ENCODE peak calls at places on chromosomes 6 and 20, in ten cellular contexts. H, C, F, R, Q, D, J, W, S and T are unnamed samples.

GRCh38 chr20:7459123-7459522 is 481.1 kb downstream of the HAO1 start:
- DNase-seq in J (no peak), S (no peak), W (no peak), Q (peak; percentile 37), F (no peak), D (no peak), C (no peak), R (no peak), H (no peak), T (no peak)

GRCh38 chr6:22364314-22364713 is 67.5 kb upstream of the PRL start:
- DNase-seq in W (no peak), Q (peak; percentile 46), J (no peak), F (no peak), D (no peak), R (peak; percentile 73), C (no peak), S (no peak), H (no peak), T (peak; percentile 66)

GRCh38 chr20:56400001-56400640 is 7.7 kb downstream of the CSTF1 start:
- DNase-seq in D (peak; percentile 40), R (no peak), W (peak; percentile 76), H (peak; percentile 32), S (peak; percentile 81), J (peak; percentile 87), F (peak; percentile 51), C (no peak), Q (peak; percentile 56), T (no peak)

GRCh38 chr6:37279366-37280134 is 21.6 kb upstream of the TMEM217 start:
- DNase-seq in D (no peak), S (peak; percentile 23), H (no peak), F (no peak), W (no peak), R (no peak), J (no peak), C (peak; percentile 45), Q (peak; percentile 26), T (no peak)

GRCh38 chr20:38126146-38126912 is 38.7 kb downstream of the TGM2 start:
- DNase-seq in W (no peak), F (no peak), D (no peak), S (no peak), Q (no peak), H (no peak), C (no peak), J (no peak), R (no peak), T (no peak)

GRCh38 chr6:164927288-164928040 is 381.9 kb downstream of the C6orf118 start:
- DNase-seq in D (peak; percentile 68), R (no peak), W (peak; percentile 79), Q (peak; percentile 41), H (no peak), F (no peak), J (peak; percentile 70), C (peak; percentile 57), S (peak; percentile 72), T (no peak)

GRCh38 chr6:139073118-139073517 is 44.6 kb downstream of the ABRACL start:
- DNase-seq in W (no peak), Q (no peak), C (no peak), R (no peak), J (no peak), D (no peak), S (no peak), H (no peak), F (no peak), T (no peak)

GRCh38 chr6:130672153-130672552 is 155.1 kb upstream of the SMLR1 start:
- DNase-seq in D (no peak), R (no peak), J (no peak), F (no peak), C (no peak), H (no peak), S (no peak), W (no peak), Q (no peak), T (no peak)

GRCh38 chr20:44496976-44497375 is 21.3 kb downstream of the TTPAL start:
- DNase-seq in H (no peak), D (no peak), W (peak; percentile 37), R (peak; percentile 95), J (peak; percentile 77), C (no peak), F (no peak), Q (peak; percentile 93), S (no peak), T (peak; percentile 94)

GRCh38 chr20:44495802-44496481 is 20.3 kb downstream of the TTPAL start:
- DNase-seq in F (no peak), D (no peak), C (no peak), S (no peak), H (no peak), J (peak; percentile 64), R (peak; percentile 100), Q (peak; percentile 97), W (no peak), T (peak; percentile 99)

GRCh38 chr20:44495257-44495656 is 19.6 kb downstream of the TTPAL start:
- DNase-seq in H (no peak), W (no peak), R (peak; percentile 72), F (no peak), C (no peak), Q (peak; percentile 75), J (peak; percentile 65), S (no peak), D (no peak), T (peak; percentile 89)

GRCh38 chr20:44500221-44500620 is 21.6 kb downstream of the SERINC3 start:
- DNase-seq in S (no peak), J (no peak), D (no peak), Q (no peak), R (no peak), H (no peak), C (no peak), F (no peak), W (no peak), T (no peak)

DNA sequence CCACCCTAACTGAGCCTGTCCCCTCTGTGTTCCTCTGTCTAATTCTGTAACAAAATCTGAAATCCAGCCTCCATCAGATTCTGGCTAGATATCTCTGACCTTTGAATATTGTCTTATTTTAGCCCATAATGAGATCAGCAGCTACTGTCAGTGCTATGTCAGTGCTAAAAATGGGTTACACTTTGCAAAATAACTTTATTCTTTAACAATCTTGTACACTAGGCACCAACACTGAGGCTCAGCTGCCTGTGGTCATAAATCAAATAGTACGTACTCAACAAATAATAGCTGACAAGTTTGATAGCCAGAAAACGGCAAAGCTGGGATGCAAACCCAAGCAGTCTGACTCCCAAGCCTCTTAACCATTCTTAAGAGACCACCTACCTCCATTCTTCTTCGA is 22.1 kb downstream of the TTPAL start:
- DNase-seq in D (no peak), C (no peak), Q (no peak), S (no peak), H (no peak), W (no peak), J (no peak), F (no peak), R (no peak), T (no peak)
- H3K27ac ChIP-seq in D (no peak overlapping the region), C (peak overlapping the region; percentile 79), Q (peak overlapping the region; percentile 88), S (no peak overlapping the region), H (no peak overlapping the region), W (no peak overlapping the region), J (no peak overlapping the region), F (no peak overlapping the region), R (peak overlapping the region; percentile 100), T (peak overlapping the region; percentile 99)

GRCh38 chr20:6040540-6040939 is 13.3 kb downstream of the LRRN4 start:
- DNase-seq in W (no peak), J (no peak), D (no peak), F (no peak), R (no peak), C (no peak), S (no peak), Q (no peak), H (no peak), T (no peak)

GRCh38 chr20:6038256-6038655 is 15.6 kb downstream of the LRRN4 start:
- DNase-seq in Q (no peak), F (no peak), H (no peak), W (peak; percentile 18), J (no peak), D (no peak), C (no peak), R (no peak), S (no peak), T (no peak)

GRCh38 chr20:6041808-6042265 is 12.0 kb downstream of the LRRN4 start:
- DNase-seq in D (no peak), C (no peak), J (no peak), S (no peak), R (no peak), Q (no peak), W (no peak), F (no peak), H (no peak), T (no peak)

GRCh38 chr20:6040958-6041807 is 12.7 kb downstream of the LRRN4 start:
- DNase-seq in F (no peak), C (no peak), H (no peak), Q (no peak), S (no peak), W (no peak), R (no peak), D (no peak), J (no peak), T (no peak)

DNA sequence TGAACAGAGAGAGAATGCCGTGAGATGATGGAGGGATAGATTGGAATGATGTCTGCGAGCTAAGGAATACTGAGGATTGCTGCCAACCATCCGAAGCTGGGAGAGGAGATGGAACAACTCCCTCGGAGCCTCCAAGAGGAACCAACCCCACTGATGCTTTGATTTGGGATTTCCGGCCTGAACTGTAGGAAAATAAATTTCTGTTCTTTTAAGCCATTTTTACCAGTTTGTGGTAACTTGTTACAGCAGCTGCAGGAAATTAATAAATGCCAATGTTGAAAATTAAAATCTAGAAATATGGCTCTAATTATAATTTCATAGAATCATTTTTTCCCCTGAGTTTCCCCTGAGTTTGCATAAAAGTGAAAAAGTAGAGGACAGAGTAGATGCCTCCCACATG is 14.1 kb downstream of the LRRN4 start:
- DNase-seq in H (peak; percentile 90), Q (no peak), F (no peak), D (no peak), C (no peak), S (no peak), W (no peak), R (no peak), J (no peak), T (no peak)
- H3K27ac ChIP-seq in H (peak overlapping the region; percentile 87), Q (no peak overlapping the region), F (no peak overlapping the region), D (no peak overlapping the region), C (no peak overlapping the region), S (no peak overlapping the region), W (no peak overlapping the region), R (no peak overlapping the region), J (no peak overlapping the region), T (no peak overlapping the region)

GRCh38 chr20:17969884-17970409 is 1.1 kb downstream of the MGME1 start:
- DNase-seq in F (peak; percentile 57), W (peak; percentile 23), R (no peak), S (peak; percentile 29), C (peak; percentile 26), H (no peak), Q (peak; percentile 65), J (peak; percentile 52), D (no peak), T (no peak)

GRCh38 chr20:17968366-17969275 is at the start of the genes MGME1 and SNX5:
- DNase-seq in F (peak; percentile 98), S (peak; percentile 97), D (peak; percentile 99), H (peak; percentile 94), R (peak; percentile 96), J (peak; percentile 100), C (peak; percentile 99), Q (peak; percentile 99), W (peak; percentile 99), T (peak; percentile 93)

GRCh38 chr20:17971571-17972013 is 2.8 kb downstream of the MGME1 start:
- DNase-seq in W (peak; percentile 59), S (no peak), H (no peak), Q (peak; percentile 83), J (no peak), F (no peak), R (no peak), C (no peak), D (no peak), T (no peak)

GRCh38 chr20:17967595-17968365 is 814 bp downstream of the SNX5 start:
- DNase-seq in W (no peak), C (no peak), S (no peak), Q (peak; percentile 61), J (peak; percentile 38), F (peak; percentile 37), R (no peak), H (no peak), D (no peak), T (no peak)

DNA sequence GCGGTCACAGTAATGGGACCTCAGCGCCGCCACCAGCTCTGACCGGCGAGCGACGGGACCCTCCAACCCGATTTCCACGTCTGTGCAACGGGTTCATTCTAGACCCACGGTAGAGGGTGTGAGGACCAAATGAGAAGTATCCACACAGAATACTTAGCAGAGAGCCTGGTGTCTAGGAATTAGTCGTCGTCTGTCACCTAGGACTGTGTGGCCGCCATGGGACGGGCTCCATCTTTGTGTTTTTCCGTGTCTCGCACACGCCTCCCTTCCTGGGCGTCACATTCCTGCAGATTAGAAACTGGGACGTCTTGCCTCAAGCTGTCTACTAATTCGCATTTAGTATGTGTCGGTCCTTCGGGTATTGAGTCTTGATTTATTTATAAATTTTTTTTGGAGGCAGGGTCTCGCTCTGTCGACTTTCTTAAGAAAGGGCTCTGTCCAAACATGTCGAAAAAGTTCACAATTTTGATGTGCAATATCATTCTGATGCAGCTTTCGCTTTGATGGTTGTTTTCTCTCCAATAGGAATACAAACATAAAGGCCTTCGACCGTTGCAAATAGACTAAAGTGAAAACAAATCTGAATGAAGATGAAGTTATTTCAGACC is 562 bp downstream of the MGME1 start:
- DNase-seq in W (peak; percentile 75), F (peak; percentile 36), H (no peak), D (peak; percentile 52), R (no peak), S (no peak), C (peak; percentile 40), J (peak; percentile 76), Q (no peak), T (no peak)
- H3K27ac ChIP-seq in W (peak overlapping the region; percentile 100), F (peak overlapping the region; percentile 95), H (peak overlapping the region; percentile 99), D (peak overlapping the region; percentile 100), R (peak overlapping the region; percentile 92), S (peak overlapping the region; percentile 95), C (peak overlapping the region; percentile 98), J (peak overlapping the region; percentile 98), Q (peak overlapping the region; percentile 99), T (peak overlapping the region; percentile 95)

GRCh38 chr6:1247894-1248293 is 64.0 kb upstream of the FOXQ1 start:
- DNase-seq in W (no peak), J (no peak), S (no peak), D (no peak), F (no peak), R (no peak), Q (no peak), C (no peak), H (no peak), T (no peak)
- H3K27ac ChIP-seq in W (no peak overlapping the region), J (no peak overlapping the region), S (no peak overlapping the region), D (no peak overlapping the region), F (no peak overlapping the region), R (no peak overlapping the region), Q (no peak overlapping the region), C (no peak overlapping the region), H (no peak overlapping the region), T (no peak overlapping the region)